ENCODE peak calls at places on chromosome X, in five cellular contexts. X, H, D, P and U are unnamed samples.

GRCh38 chrX:75061701-75062100 is 94.4 kb downstream of the ABCB7 start:
- DNase-seq in D (no peak), P (no peak), H (no peak), X (no peak), U (no peak)

GRCh38 chrX:79081895-79082512 is 62.5 kb upstream of the GPR174 start:
- DNase-seq in X (peak), H (no peak), D (no peak), P (peak), U (no peak)

GRCh38 chrX:23803931-23804381 is 21.0 kb downstream of the SAT1 start:
- DNase-seq in P (no peak), X (no peak), H (no peak), D (peak), U (no peak)

GRCh38 chrX:24014388-24015018 is 12.5 kb downstream of the KLHL15 start:
- DNase-seq in X (no peak), P (no peak), D (no peak), H (no peak), U (no peak)

GRCh38 chrX:45022144-45022543 is 149.2 kb downstream of the KDM6A start:
- DNase-seq in P (no peak), H (no peak), D (no peak), X (no peak), U (no peak)

GRCh38 chrX:53280703-53281320 is 572 bp downstream of the IQSEC2 start:
- DNase-seq in D (peak), P (no peak), H (peak), X (peak), U (peak)

GRCh38 chrX:110145854-110146253 is 142.9 kb downstream of the TMEM164 start:
- DNase-seq in D (no peak), X (peak), H (no peak), P (peak), U (no peak)

GRCh38 chrX:153474266-153474665 is 3.9 kb upstream of the HAUS7 start:
- DNase-seq in H (no peak), D (no peak), P (no peak), X (no peak), U (no peak)

GRCh38 chrX:47168495-47169073 is 23.6 kb downstream of the RBM10 start:
- DNase-seq in X (no peak), D (no peak), H (no peak), P (peak), U (no peak)

GRCh38 chrX:68415289-68415688 is 18.0 kb downstream of the OPHN1 start:
- DNase-seq in P (no peak), X (peak), D (no peak), H (no peak), U (no peak)

GRCh38 chrX:1932231-1932630 is 317.4 kb downstream of the ASMT start:
- DNase-seq in X (no peak), P (no peak), D (no peak), H (no peak), U (no peak)

GRCh38 chrX:25968920-25969319 is 169.2 kb upstream of the MAGEB18 start:
- DNase-seq in X (peak), D (no peak), P (peak), H (no peak), U (no peak)

GRCh38 chrX:48468693-48469691 is 1.1 kb downstream of the SLC38A5 start:
- DNase-seq in D (peak), X (no peak), H (no peak), P (peak), U (peak)

GRCh38 chrX:31260351-31260750 is 188.5 kb upstream of the FTHL17 start:
- DNase-seq in P (no peak), H (no peak), D (no peak), X (no peak), U (no peak)

GRCh38 chrX:19064175-19064574 is 58.1 kb downstream of the ADGRG2 start:
- DNase-seq in H (no peak), X (no peak), P (no peak), D (no peak), U (no peak)

GRCh38 chrX:77962068-77962902 is 7.2 kb downstream of the PGAM4 start:
- DNase-seq in P (no peak), X (no peak), D (no peak), H (no peak), U (no peak)

GRCh38 chrX:72169008-72169728 is 12.4 kb upstream of the PIN4 start:
- DNase-seq in H (no peak), D (no peak), P (no peak), X (no peak), U (no peak)

GRCh38 chrX:146127617-146128016 is 310.0 kb downstream of the SLITRK2 start:
- DNase-seq in X (no peak), D (no peak), H (no peak), P (no peak), U (no peak)

DNA sequence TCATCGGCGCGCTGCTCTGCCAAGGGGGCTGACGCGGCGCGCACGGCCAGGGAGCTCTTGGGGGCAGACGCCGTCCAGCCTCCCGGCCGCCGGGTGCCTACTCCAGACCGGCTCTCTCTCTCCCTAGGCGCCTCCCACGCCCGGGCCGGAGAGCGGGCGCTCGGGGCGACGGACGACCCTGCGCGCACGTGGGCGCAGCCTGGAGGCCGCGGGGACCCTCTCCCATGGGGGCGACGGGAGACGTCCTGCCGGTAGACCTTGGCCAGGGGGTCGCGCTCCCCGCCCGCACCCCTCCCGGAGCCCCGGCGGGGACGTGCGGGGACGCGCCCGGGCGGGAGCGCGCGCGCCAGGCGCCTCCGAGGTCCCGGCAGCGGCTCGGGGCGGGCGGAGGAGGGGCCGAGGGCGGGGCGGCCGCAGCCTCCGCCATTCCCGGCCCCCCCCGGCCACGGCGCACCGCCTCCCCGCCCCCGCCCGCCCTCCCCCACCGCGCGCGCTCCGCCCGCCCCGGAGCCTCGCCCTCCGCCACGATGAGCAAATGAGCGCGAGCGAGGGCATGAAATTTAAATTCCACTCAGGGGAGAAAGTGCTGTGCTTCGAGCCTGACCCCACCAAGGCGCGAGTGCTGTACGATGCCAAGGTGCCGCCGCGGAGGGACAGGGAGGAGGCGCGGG is at the start of gene MSL3:
- DNase-seq in D (peak), H (peak), X (peak), P (peak), U (peak)
- TF ChIP-seq POLR2A in D (peak), H (no peak), X (peak), P (peak), U (peak)

DNA sequence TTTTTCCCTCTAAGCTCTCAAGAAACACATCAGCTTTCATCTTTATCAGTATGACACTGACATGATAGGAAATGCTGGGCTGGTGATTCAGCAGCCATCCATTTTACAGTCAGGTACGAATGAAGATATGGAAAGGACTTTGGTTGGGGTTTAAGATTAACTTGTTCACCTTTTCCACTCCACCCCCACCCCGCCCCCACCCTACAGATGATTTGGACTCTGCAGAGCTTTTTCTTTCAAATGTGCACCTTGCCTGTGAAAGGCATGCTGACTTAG is 132.6 kb downstream of the AKAP4 start:
- DNase-seq in D (no peak), X (no peak), H (no peak), P (no peak), U (peak)
- H3K27ac ChIP-seq in D (no peak), X (no peak), H (no peak), P (no peak), U (no peak)

GRCh38 chrX:106726485-106727437 is at the start of gene RNF128:
- DNase-seq in P (no peak), D (peak), X (peak), H (peak), U (no peak)
- TF ChIP-seq POLR2A in P (no peak), D (peak), X (peak), H (no peak), U (peak)

DNA sequence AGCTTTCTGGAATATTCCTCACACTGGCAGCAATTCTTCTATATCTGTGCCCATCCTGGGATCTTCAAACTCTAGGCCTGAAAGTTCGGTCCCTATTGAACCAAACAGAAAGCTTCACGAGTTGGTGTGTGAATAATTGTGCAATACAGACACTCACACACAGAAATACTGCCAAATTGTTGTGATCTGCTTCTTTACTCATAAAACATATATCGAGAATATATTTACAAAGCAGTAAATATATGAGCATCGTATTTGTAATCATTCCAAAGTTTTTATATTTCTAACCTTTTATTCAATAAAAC is 56.6 kb upstream of the BEX4 start:
- DNase-seq in H (no peak), X (no peak), D (no peak), P (no peak), U (no peak)
- H3K27ac ChIP-seq in H (no peak), X (no peak), D (no peak), P (no peak), U (no peak)

GRCh38 chrX:40933132-40934078 is 151.8 kb upstream of the USP9X start:
- DNase-seq in D (no peak), H (no peak), X (no peak), P (peak), U (no peak)
- TF ChIP-seq POLR2A in D (no peak), H (no peak), X (no peak), P (no peak), U (no peak)